ENCODE peak calls at places on chromosomes 13 and 19, in five cellular contexts. One of them, this sample, is unnamed.

GRCh38 chr13:34931572-34931971 is 10.5 kb upstream of the NBEA start:
- DNase-seq in CD8-positive, alpha-beta memory T cell: no peak
- DNase-seq in hippocampal formation: no peak
- DNase-seq in amniotic stem cell: no peak
- DNase-seq in RWPE1: no peak
- DNase-seq in this sample: no peak

GRCh38 chr13:109787135-109787954 is 962 bp upstream of the IRS2 start:
- DNase-seq in CD8-positive, alpha-beta memory T cell: peak; percentile 18
- DNase-seq in amniotic stem cell: peak; percentile 12
- DNase-seq in hippocampal formation: no peak
- DNase-seq in RWPE1: no peak
- DNase-seq in this sample: peak; percentile 64

GRCh38 chr13:99313941-99314340 is 6.7 kb upstream of the GPR183 start:
- DNase-seq in hippocampal formation: no peak
- DNase-seq in RWPE1: no peak
- DNase-seq in CD8-positive, alpha-beta memory T cell: no peak
- DNase-seq in amniotic stem cell: no peak
- DNase-seq in this sample: no peak

GRCh38 chr13:112615391-112615790 is 27.4 kb upstream of the TUBGCP3 start:
- DNase-seq in RWPE1: peak; percentile 14
- DNase-seq in amniotic stem cell: no peak
- DNase-seq in hippocampal formation: no peak
- DNase-seq in CD8-positive, alpha-beta memory T cell: no peak
- DNase-seq in this sample: no peak

GRCh38 chr19:1211494-1212234 is 6.1 kb downstream of the STK11 start:
- DNase-seq in CD8-positive, alpha-beta memory T cell: no peak
- DNase-seq in amniotic stem cell: no peak
- DNase-seq in hippocampal formation: no peak
- DNase-seq in RWPE1: no peak
- DNase-seq in this sample: no peak

GRCh38 chr13:19117913-19118739 is 63.5 kb downstream of the TUBA3C start:
- DNase-seq in CD8-positive, alpha-beta memory T cell: no peak
- DNase-seq in amniotic stem cell: no peak
- DNase-seq in RWPE1: no peak
- DNase-seq in hippocampal formation: no peak
- DNase-seq in this sample: no peak

GRCh38 chr13:21871302-21871862 is 200.5 kb downstream of the FGF9 start:
- DNase-seq in hippocampal formation: no peak
- DNase-seq in RWPE1: no peak
- DNase-seq in amniotic stem cell: no peak
- DNase-seq in CD8-positive, alpha-beta memory T cell: no peak
- DNase-seq in this sample: no peak

GRCh38 chr19:46602392-46603194 is 1.5 kb downstream of the CALM3 start:
- DNase-seq in hippocampal formation: no peak
- DNase-seq in RWPE1: no peak
- DNase-seq in CD8-positive, alpha-beta memory T cell: peak; percentile 15
- DNase-seq in amniotic stem cell: no peak
- DNase-seq in this sample: peak; percentile 79

GRCh38 chr19:49689133-49690072 is at the start of gene ADM5:
- DNase-seq in RWPE1: no peak
- DNase-seq in CD8-positive, alpha-beta memory T cell: no peak
- DNase-seq in hippocampal formation: peak; percentile 1
- DNase-seq in amniotic stem cell: no peak
- DNase-seq in this sample: peak; percentile 69

GRCh38 chr19:33459691-33460090 is 61.9 kb downstream of the PEPD start:
- DNase-seq in hippocampal formation: no peak
- DNase-seq in amniotic stem cell: no peak
- DNase-seq in CD8-positive, alpha-beta memory T cell: no peak
- DNase-seq in RWPE1: no peak
- DNase-seq in this sample: peak; percentile 12

GRCh38 chr19:29715695-29716581 is 877 bp upstream of the C19orf12 start:
- DNase-seq in amniotic stem cell: no peak
- DNase-seq in RWPE1: no peak
- DNase-seq in hippocampal formation: peak; percentile 63
- DNase-seq in CD8-positive, alpha-beta memory T cell: no peak
- DNase-seq in this sample: no peak

GRCh38 chr13:80342541-80343371 is 1.8 kb upstream of the SPRY2 start:
- DNase-seq in CD8-positive, alpha-beta memory T cell: peak; percentile 41
- DNase-seq in RWPE1: peak; percentile 62
- DNase-seq in amniotic stem cell: peak; percentile 65
- DNase-seq in hippocampal formation: peak; percentile 89
- DNase-seq in this sample: peak; percentile 82

GRCh38 chr19:11554160-11554559 is 4.9 kb downstream of the ELOF1 start:
- DNase-seq in amniotic stem cell: no peak
- DNase-seq in RWPE1: no peak
- DNase-seq in hippocampal formation: no peak
- DNase-seq in CD8-positive, alpha-beta memory T cell: no peak
- DNase-seq in this sample: no peak

GRCh38 chr19:50896591-50897190 is 14.5 kb downstream of the KLK4 start:
- DNase-seq in RWPE1: peak; percentile 5
- DNase-seq in amniotic stem cell: no peak
- DNase-seq in CD8-positive, alpha-beta memory T cell: no peak
- DNase-seq in hippocampal formation: no peak
- DNase-seq in this sample: no peak

GRCh38 chr13:35994131-35994966 is 136.8 kb downstream of the DCLK1 start:
- DNase-seq in RWPE1: peak; percentile 84
- DNase-seq in CD8-positive, alpha-beta memory T cell: no peak
- DNase-seq in amniotic stem cell: peak; percentile 92
- DNase-seq in hippocampal formation: no peak
- DNase-seq in this sample: no peak

GRCh38 chr19:48715681-48716171 is 3.8 kb downstream of the MAMSTR start:
- DNase-seq in hippocampal formation: no peak
- DNase-seq in RWPE1: no peak
- DNase-seq in amniotic stem cell: no peak
- DNase-seq in CD8-positive, alpha-beta memory T cell: no peak
- DNase-seq in this sample: no peak

GRCh38 chr19:41426952-41427646 is at the start of gene B3GNT8:
- DNase-seq in hippocampal formation: no peak
- DNase-seq in amniotic stem cell: no peak
- DNase-seq in CD8-positive, alpha-beta memory T cell: peak; percentile 52
- DNase-seq in RWPE1: peak; percentile 88
- DNase-seq in this sample: peak; percentile 62

GRCh38 chr19:33863436-33863835 is 66.8 kb downstream of the KCTD15 start:
- DNase-seq in amniotic stem cell: no peak
- DNase-seq in RWPE1: no peak
- DNase-seq in hippocampal formation: no peak
- DNase-seq in CD8-positive, alpha-beta memory T cell: no peak
- DNase-seq in this sample: no peak

GRCh38 chr19:10726268-10726667 is 8.4 kb downstream of the DNM2 start:
- DNase-seq in RWPE1: no peak
- DNase-seq in CD8-positive, alpha-beta memory T cell: no peak
- DNase-seq in hippocampal formation: no peak
- DNase-seq in amniotic stem cell: no peak
- DNase-seq in this sample: no peak

GRCh38 chr13:112688560-112689497 is 1.0 kb upstream of the ATP11A start:
- DNase-seq in CD8-positive, alpha-beta memory T cell: peak; percentile 5
- DNase-seq in hippocampal formation: no peak
- DNase-seq in RWPE1: no peak
- DNase-seq in amniotic stem cell: no peak
- DNase-seq in this sample: peak; percentile 76

GRCh38 chr19:46073268-46073922 is 32.6 kb upstream of the IGFL4 start:
- DNase-seq in amniotic stem cell: no peak
- DNase-seq in RWPE1: no peak
- DNase-seq in hippocampal formation: no peak
- DNase-seq in CD8-positive, alpha-beta memory T cell: no peak
- DNase-seq in this sample: no peak